ENCODE peak calls at places on chromosome 3, in four cellular contexts. B is HepG2, Q is GM12878, P is K562. L is an unnamed sample.

GRCh38 chr3:24472358-24472757 is 22.3 kb downstream of the THRB start:
- DNase-seq in B (no peak), Q (no peak), P (no peak), L (no peak)

GRCh38 chr3:119033393-119034255 is 1.0 kb downstream of the IGSF11 start:
- DNase-seq in B (no peak), Q (no peak), P (no peak), L (no peak)

GRCh38 chr3:41833628-41834027 is 128.3 kb downstream of the ULK4 start:
- DNase-seq in B (no peak), Q (no peak), P (no peak), L (no peak)

GRCh38 chr3:100316656-100317069 is 17.9 kb upstream of the NIT2 start:
- DNase-seq in B (peak), Q (no peak), P (peak), L (peak)

GRCh38 chr3:183766745-183767606 is 58.4 kb downstream of the MAP6D1 start:
- DNase-seq in B (peak), Q (no peak), P (peak), L (peak)

GRCh38 chr3:8500208-8500961 is 1.2 kb upstream of the LMCD1 start:
- DNase-seq in B (peak), Q (no peak), P (no peak), L (no peak)

GRCh38 chr3:124246949-124247348 is 255.0 kb upstream of the ROPN1 start:
- DNase-seq in B (peak), Q (no peak), P (peak), L (peak)

GRCh38 chr3:197490098-197490497 is 65.7 kb downstream of the BDH1 start:
- DNase-seq in B (peak), Q (no peak), P (no peak), L (no peak)

GRCh38 chr3:168977696-168978374 is 685.7 kb downstream of the MECOM start:
- DNase-seq in B (no peak), Q (no peak), P (no peak), L (no peak)

GRCh38 chr3:81612768-81613167 is 148.7 kb downstream of the GBE1 start:
- DNase-seq in B (no peak), Q (no peak), P (no peak), L (no peak)

GRCh38 chr3:193943200-193943599 is 192.7 kb upstream of the HES1 start:
- DNase-seq in B (peak), Q (no peak), P (no peak), L (no peak)

GRCh38 chr3:79835701-79836100 is 67.9 kb upstream of the ROBO1 start:
- DNase-seq in B (no peak), Q (no peak), P (no peak), L (no peak)
- TF ChIP-seq TARDBP in B (no peak), Q (no peak), P (no peak), L (no peak)

GRCh38 chr3:146680602-146681001 is 75.5 kb upstream of the PLSCR5 start:
- DNase-seq in B (no peak), Q (no peak), P (no peak), L (no peak)

GRCh38 chr3:146679995-146680394 is 74.8 kb upstream of the PLSCR5 start:
- DNase-seq in B (no peak), Q (no peak), P (no peak), L (no peak)

GRCh38 chr3:146682176-146682575 is 77.0 kb upstream of the PLSCR5 start:
- DNase-seq in B (no peak), Q (no peak), P (no peak), L (no peak)

GRCh38 chr3:146685050-146685814 is 80.1 kb upstream of the PLSCR5 start:
- DNase-seq in B (no peak), Q (no peak), P (no peak), L (no peak)
- TF ChIP-seq SP1 in B (no peak), Q (no peak), P (no peak), L (no peak)

GRCh38 chr3:196270499-196270898 is 17.0 kb downstream of the PCYT1A start:
- DNase-seq in B (no peak), Q (no peak), P (no peak), L (no peak)

GRCh38 chr3:196273655-196274054 is 13.9 kb downstream of the PCYT1A start:
- DNase-seq in B (no peak), Q (no peak), P (no peak), L (no peak)

GRCh38 chr3:196272826-196273225 is 14.7 kb downstream of the PCYT1A start:
- DNase-seq in B (no peak), Q (no peak), P (no peak), L (no peak)

GRCh38 chr3:196263819-196264218 is 23.7 kb downstream of the PCYT1A start:
- DNase-seq in B (no peak), Q (no peak), P (no peak), L (no peak)

DNA sequence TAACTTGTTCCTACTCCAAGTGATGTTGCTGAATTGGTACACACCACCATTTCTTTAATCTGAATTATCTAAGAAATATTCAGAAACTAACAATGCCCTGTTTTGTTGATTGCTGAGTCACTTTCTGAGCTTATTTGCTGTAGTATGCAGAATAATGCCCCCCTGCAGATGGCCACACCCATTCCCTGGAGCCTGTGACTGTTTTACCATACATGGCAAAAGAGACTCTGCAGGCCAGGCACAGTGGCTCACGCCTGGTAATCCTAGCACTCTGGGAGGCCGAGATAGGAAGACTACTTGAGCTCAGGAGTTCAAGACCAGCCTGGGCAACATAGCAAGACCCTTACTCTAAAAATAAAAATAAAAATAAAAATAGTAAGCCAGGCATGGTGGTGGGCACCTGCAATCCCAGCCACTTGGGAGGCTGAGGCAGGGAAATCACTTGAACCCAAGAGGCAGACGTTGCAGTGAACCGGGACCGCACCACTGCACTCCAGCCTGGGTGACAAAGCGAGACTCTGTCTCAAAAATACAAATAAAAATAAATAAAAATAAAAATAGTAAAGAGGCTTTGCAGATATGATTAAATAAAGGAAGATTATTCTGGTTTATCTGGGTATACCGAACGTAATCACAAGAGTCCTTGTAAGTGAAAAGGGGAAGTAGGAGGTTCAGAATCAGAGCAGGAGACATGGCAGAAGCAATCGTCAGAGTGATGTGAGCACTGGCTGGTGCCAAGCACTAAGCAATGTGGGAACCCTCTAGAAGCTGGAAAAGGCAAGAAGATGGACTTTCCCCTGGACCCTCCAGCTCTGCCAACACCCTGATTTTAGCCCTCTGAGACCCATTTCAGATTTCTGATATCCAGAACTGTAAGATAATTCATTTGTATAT is 19.0 kb downstream of the PCYT1A start:
- DNase-seq in B (no peak), Q (no peak), P (peak), L (no peak)
- TF ChIP-seq TARDBP in B (no peak), Q (no peak), P (no peak), L (no peak)

GRCh38 chr3:188683032-188683491 is 488.7 kb upstream of the TPRG1 start:
- DNase-seq in B (peak), Q (no peak), P (no peak), L (no peak)
- TF ChIP-seq SP1 in B (no peak), Q (no peak), P (no peak), L (no peak)

DNA sequence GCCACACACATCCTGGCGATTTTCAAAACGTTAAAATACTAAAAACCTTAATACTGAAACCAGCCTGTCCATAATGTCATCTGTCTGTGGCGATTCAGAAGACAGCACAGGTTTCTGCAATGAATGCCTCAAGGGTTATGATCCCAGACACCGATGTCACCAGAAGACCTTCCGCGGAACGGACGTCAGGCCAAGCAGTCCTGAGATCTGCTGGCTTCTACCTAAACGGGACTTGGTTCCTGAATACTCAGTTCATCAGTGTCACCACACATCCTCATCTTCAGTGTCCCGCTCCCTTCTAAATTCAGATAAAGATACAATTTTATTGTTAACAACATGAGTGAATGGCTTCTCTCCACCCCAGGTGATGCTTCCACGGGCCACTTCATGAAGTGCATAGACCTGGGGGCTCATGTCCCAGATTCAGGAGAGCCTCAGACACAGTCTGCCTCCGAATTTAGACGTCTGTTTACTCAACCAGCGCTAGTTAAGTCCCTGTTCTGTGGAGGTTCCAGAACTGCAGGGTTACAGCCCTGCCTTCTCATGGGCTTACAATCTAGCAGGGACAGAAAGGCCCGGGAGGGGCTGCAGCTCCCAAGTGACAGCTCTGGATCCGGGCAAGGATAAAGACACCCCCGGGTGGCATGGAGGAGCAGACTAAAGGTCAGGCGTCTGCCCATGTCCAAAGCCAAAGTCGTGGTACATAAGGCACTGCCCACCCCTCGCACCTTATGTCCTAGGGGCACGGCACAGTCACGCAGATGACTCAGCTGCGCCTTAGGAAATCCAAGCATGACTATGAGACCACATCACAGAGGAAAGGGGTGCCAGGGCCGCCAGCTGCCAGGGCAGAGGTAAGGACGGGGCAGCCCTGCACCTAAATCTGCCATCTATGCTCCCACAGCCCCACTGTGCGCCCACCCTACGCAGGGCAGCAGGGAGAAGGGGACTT is 75.9 kb downstream of the VGLL4 start:
- DNase-seq in B (no peak), Q (no peak), P (no peak), L (no peak)
- TF ChIP-seq TARDBP in B (no peak), Q (no peak), P (no peak), L (no peak)

GRCh38 chr3:144084929-144085328 is 113.3 kb downstream of the DIPK2A start:
- DNase-seq in B (no peak), Q (no peak), P (no peak), L (no peak)

DNA sequence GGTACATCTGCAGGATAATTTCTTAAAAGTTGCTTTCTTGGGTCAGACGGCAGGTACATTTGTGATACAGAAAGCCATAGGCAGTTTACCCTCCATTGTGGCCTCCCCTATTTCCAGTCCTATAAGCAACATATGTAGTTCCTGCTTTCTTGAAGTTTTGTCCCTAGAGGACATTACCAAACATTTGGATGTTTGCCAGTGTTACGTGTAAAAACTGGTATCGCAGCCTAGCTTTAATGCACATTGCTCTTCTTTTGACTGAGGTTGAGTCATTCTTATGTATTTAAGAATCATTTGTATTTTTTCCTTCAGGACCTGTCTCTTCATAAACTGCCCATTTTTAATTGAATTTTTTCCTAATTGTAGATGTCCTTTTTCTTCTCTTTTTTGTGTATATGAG is 114.3 kb downstream of the DIPK2A start:
- DNase-seq in B (no peak), Q (no peak), P (peak), L (peak)
- TF ChIP-seq SP1 in B (no peak), Q (no peak), P (no peak), L (no peak)

DNA sequence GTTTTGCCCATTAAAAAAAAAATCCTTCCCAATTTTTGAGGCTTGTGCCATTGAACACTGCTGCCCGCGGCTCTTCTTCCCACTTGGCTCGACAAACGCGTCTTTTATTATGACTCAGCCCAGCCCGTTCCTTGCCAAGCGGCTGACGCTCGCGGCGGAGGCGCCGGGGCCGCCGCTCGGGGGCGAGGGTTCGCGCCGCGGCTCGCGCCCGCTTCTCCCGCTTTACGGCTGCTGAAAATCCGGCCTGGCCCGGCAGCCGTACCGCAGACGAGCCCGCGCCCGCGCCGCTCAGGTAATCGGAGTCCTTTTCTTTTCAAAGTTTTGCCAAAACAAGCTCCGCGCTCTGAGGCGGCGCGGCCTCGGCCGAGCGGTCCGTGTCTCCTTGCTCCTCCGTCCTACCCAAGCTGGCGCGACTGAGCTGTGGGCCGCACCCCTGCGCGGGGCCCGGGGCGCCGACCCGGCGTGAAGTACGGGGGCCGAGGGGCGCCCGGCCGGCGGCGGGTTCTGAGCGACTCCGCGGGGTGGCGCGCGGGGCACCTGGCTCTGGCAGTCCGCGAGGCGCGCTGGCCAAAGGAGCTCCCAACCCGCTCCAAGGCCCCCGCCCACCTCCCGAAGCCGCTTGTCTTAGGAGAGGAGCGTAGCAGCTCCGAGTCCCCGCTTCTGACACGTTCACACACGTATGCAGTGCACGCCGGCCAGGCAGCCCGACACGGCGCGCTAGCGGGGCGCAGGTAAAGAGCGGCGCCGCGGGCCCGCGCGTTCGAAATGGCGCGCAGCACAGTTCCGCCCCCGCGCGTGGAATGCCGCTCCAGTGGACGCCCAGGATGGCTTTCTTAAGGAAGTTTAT is 418.2 kb upstream of the NAALADL2 start:
- DNase-seq in B (peak), Q (no peak), P (peak), L (peak)
- TF ChIP-seq TARDBP in B (peak), Q (no peak), P (no peak), L (no peak)

GRCh38 chr3:71150293-71150954 is 433.1 kb downstream of the FOXP1 start:
- DNase-seq in B (no peak), Q (no peak), P (no peak), L (no peak)
- TF ChIP-seq SP1 in B (no peak), Q (no peak), P (no peak), L (no peak)